ENCODE peak calls at places on chromosomes 12 and 14, in six cellular contexts. M is psoas muscle; V is stimulated activated CD8-positive, alpha-beta memory T cell treated with anti-CD3 and anti-CD28 coated beads, Interleukin-15, amount 100 ng/mL, for 1 hour; G is activated T-helper 1 cell treated with Interleukin-2 at 50 U/mL for 16 hours; F is NCI-H1092 treated with DMSO at 0.1 percent for 48 hours; E is astrocyte of the spinal cord. J is an unnamed sample.

GRCh38 chr14:100593751-100594624 is 6.8 kb upstream of the BEGAIN start:
- DNase-seq in M (no peak), V (no peak), G (no peak), F (no peak), E (no peak), J (no peak)

GRCh38 chr12:100359248-100359647 is 2.4 kb downstream of the SLC17A8 start:
- DNase-seq in M (no peak), V (no peak), G (no peak), F (no peak), E (no peak), J (no peak)

GRCh38 chr12:76762556-76762955 is 1.4 kb upstream of the ZDHHC17 start:
- DNase-seq in M (no peak), V (no peak), G (no peak), F (no peak), E (no peak), J (peak)

GRCh38 chr14:68522510-68523325 is 270.1 kb downstream of the ZFP36L1 start:
- DNase-seq in M (no peak), V (no peak), G (no peak), F (no peak), E (no peak), J (peak)

GRCh38 chr12:132558861-132559623 is 51.3 kb downstream of the LRCOL1 start:
- DNase-seq in M (no peak), V (no peak), G (no peak), F (no peak), E (no peak), J (no peak)

GRCh38 chr12:5073838-5074237 is 30.2 kb downstream of the KCNA5 start:
- DNase-seq in M (no peak), V (no peak), G (no peak), F (no peak), E (no peak), J (no peak)

GRCh38 chr14:68145539-68145938 is 326.0 kb downstream of the RAD51B start:
- DNase-seq in M (no peak), V (no peak), G (no peak), F (no peak), E (peak), J (no peak)

GRCh38 chr14:30034049-30034635 is 106.5 kb upstream of the PRKD1 start:
- DNase-seq in M (no peak), V (no peak), G (no peak), F (peak), E (peak), J (no peak)

GRCh38 chr14:87628129-87628528 is 364.9 kb downstream of the GALC start:
- DNase-seq in M (no peak), V (no peak), G (no peak), F (no peak), E (peak), J (peak)

GRCh38 chr12:74185360-74185759 is 352.3 kb upstream of the ATXN7L3B start:
- DNase-seq in M (no peak), V (no peak), G (no peak), F (no peak), E (no peak), J (no peak)

GRCh38 chr14:22520235-22520634 is 68.8 kb downstream of the DAD1 start:
- DNase-seq in M (no peak), V (no peak), G (no peak), F (no peak), E (peak), J (peak)

GRCh38 chr14:65251213-65251612 is 148.9 kb upstream of the MAX start:
- DNase-seq in M (no peak), V (no peak), G (no peak), F (no peak), E (peak), J (no peak)

GRCh38 chr12:31518680-31519227 is 72.2 kb downstream of the DENND5B start:
- DNase-seq in M (no peak), V (no peak), G (no peak), F (peak), E (peak), J (peak)

GRCh38 chr14:100148837-100149731 is 10.4 kb downstream of the DEGS2 start:
- DNase-seq in M (no peak), V (no peak), G (no peak), F (no peak), E (no peak), J (no peak)

GRCh38 chr14:62117010-62117717 is 354.9 kb downstream of the SNAPC1 start:
- DNase-seq in M (peak), V (peak), G (peak), F (peak), E (peak), J (peak)

GRCh38 chr12:113422030-113422900 is at the start of gene SDSL:
- DNase-seq in M (peak), V (no peak), G (no peak), F (peak), E (peak), J (peak)

GRCh38 chr14:55332654-55333570 is 61.7 kb downstream of the FBXO34 start:
- DNase-seq in M (no peak), V (no peak), G (no peak), F (no peak), E (peak), J (no peak)

GRCh38 chr12:47038270-47038748 is 41.1 kb upstream of the PCED1B start:
- DNase-seq in M (no peak), V (no peak), G (no peak), F (no peak), E (peak), J (no peak)

GRCh38 chr12:3246253-3246652 is 169.1 kb downstream of the TSPAN9 start:
- DNase-seq in M (no peak), V (no peak), G (no peak), F (no peak), E (no peak), J (no peak)

GRCh38 chr12:115474525-115475353 is 790.8 kb upstream of the TBX3 start:
- DNase-seq in M (no peak), V (no peak), G (no peak), F (no peak), E (no peak), J (no peak)

GRCh38 chr14:77307099-77307496 is 13.6 kb downstream of the POMT2 start:
- DNase-seq in M (no peak), V (no peak), G (no peak), F (no peak), E (peak), J (no peak)

GRCh38 chr12:88643685-88644084 is 63.4 kb upstream of the KITLG start:
- DNase-seq in M (no peak), V (no peak), G (no peak), F (no peak), E (no peak), J (no peak)

GRCh38 chr12:111532741-111533140 is 66.4 kb downstream of the ATXN2 start:
- DNase-seq in M (no peak), V (no peak), G (no peak), F (no peak), E (no peak), J (no peak)

GRCh38 chr14:104924421-104925213 is at the start of gene PLD4:
- DNase-seq in M (no peak), V (no peak), G (no peak), F (no peak), E (no peak), J (no peak)

GRCh38 chr12:69415471-69416275 is 54.5 kb upstream of the FRS2 start:
- DNase-seq in M (peak), V (no peak), G (no peak), F (peak), E (peak), J (peak)

GRCh38 chr12:121803861-121804416 is at the start of gene SETD1B:
- DNase-seq in M (peak), V (no peak), G (no peak), F (no peak), E (peak), J (peak)

GRCh38 chr12:104381721-104382480 is 74.8 kb upstream of the CHST11 start:
- DNase-seq in M (peak), V (peak), G (peak), F (peak), E (peak), J (peak)

GRCh38 chr12:24008166-24008565 is 58.7 kb upstream of the SOX5 start:
- DNase-seq in M (no peak), V (no peak), G (no peak), F (no peak), E (no peak), J (no peak)

GRCh38 chr14:101506211-101506920 is 54.9 kb upstream of the DIO3 start:
- DNase-seq in M (peak), V (no peak), G (no peak), F (no peak), E (no peak), J (peak)

GRCh38 chr14:61877050-61877390 is 114.8 kb downstream of the SNAPC1 start:
- DNase-seq in M (no peak), V (no peak), G (no peak), F (no peak), E (no peak), J (no peak)

GRCh38 chr12:132723764-132724140 is 13.1 kb downstream of the PGAM5 start:
- DNase-seq in M (no peak), V (no peak), G (no peak), F (no peak), E (peak), J (no peak)

GRCh38 chr14:64340560-64341196 is 46.5 kb upstream of the ESR2 start:
- DNase-seq in M (no peak), V (no peak), G (no peak), F (no peak), E (no peak), J (no peak)

GRCh38 chr14:69850086-69850735 is 29.0 kb upstream of the SMOC1 start:
- DNase-seq in M (peak), V (no peak), G (no peak), F (no peak), E (peak), J (no peak)